ENCODE peak calls at places on chromosomes 16 and 17, in five cellular contexts. T is GM23248; X is central memory CD4-positive, alpha-beta T cell; A is CD4-positive, alpha-beta T cell; N is activated T-cell treated with anti-CD3 and anti-CD28 coated beads, Interleukin-2, amount 50 U/mL, for 4 hours. Z is an unnamed sample.

GRCh38 chr17:38659415-38659814 is 15.3 kb downstream of the EPOP start:
- DNase-seq in X (no peak), T (no peak), A (no peak), N (no peak), Z (no peak)

GRCh38 chr16:80583466-80583865 is 42.7 kb downstream of the DYNLRB2 start:
- DNase-seq in X (no peak), T (peak), A (no peak), N (no peak), Z (peak)

GRCh38 chr16:351804-352520 is 561 bp downstream of the AXIN1 start:
- DNase-seq in N (peak), A (peak), X (no peak), T (peak), Z (peak)

GRCh38 chr17:56798916-56799315 is 34.8 kb downstream of the C17orf67 start:
- DNase-seq in A (no peak), T (peak), N (no peak), X (no peak), Z (peak)

GRCh38 chr17:37039269-37039668 is 90.5 kb downstream of the AATF start:
- DNase-seq in N (no peak), A (no peak), X (no peak), T (no peak), Z (no peak)

GRCh38 chr17:82231562-82232321 is 2.9 kb downstream of the SLC16A3 start:
- DNase-seq in N (no peak), X (no peak), A (no peak), T (peak), Z (no peak)

GRCh38 chr16:86343733-86344585 is 166.4 kb upstream of the FOXF1 start:
- DNase-seq in T (peak), N (no peak), A (no peak), X (no peak), Z (no peak)

GRCh38 chr17:59372138-59372751 is 40.8 kb downstream of the YPEL2 start:
- DNase-seq in A (no peak), N (no peak), X (no peak), T (peak), Z (peak)

GRCh38 chr17:64037802-64038201 is 17.4 kb upstream of the ICAM2 start:
- DNase-seq in A (no peak), X (no peak), N (no peak), T (no peak), Z (no peak)

GRCh38 chr16:57991551-57992059 is 8.9 kb downstream of the ZNF319 start:
- DNase-seq in T (no peak), X (no peak), A (no peak), N (no peak), Z (no peak)

GRCh38 chr17:50918933-50919296 is 52.8 kb upstream of the TOB1 start:
- DNase-seq in T (peak), A (no peak), N (peak), X (no peak), Z (no peak)

GRCh38 chr17:63402808-63403207 is 43.3 kb downstream of the CYB561 start:
- DNase-seq in N (no peak), T (peak), A (no peak), X (no peak), Z (no peak)

GRCh38 chr16:23699100-23699499 is 13.9 kb downstream of the ERN2 start:
- DNase-seq in N (no peak), A (no peak), X (no peak), T (no peak), Z (peak)

GRCh38 chr17:38982858-38983746 is 15.9 kb upstream of the FBXO47 start:
- DNase-seq in N (peak), A (peak), T (peak), X (peak), Z (peak)

GRCh38 chr17:1998426-1998784 is 26.7 kb downstream of the RTN4RL1 start:
- DNase-seq in T (no peak), N (no peak), X (no peak), A (peak), Z (no peak)

GRCh38 chr17:67281053-67281452 is 36.1 kb upstream of the HELZ start:
- DNase-seq in X (no peak), T (no peak), A (no peak), N (no peak), Z (no peak)

GRCh38 chr17:73760186-73760758 is 116.0 kb upstream of the SDK2 start:
- DNase-seq in A (no peak), T (no peak), N (no peak), X (no peak), Z (no peak)

GRCh38 chr16:14378684-14379467 is 251.2 kb downstream of the PARN start:
- DNase-seq in X (no peak), A (no peak), N (no peak), T (peak), Z (no peak)

GRCh38 chr16:88730632-88731607 is 24.6 kb downstream of the CTU2 start:
- DNase-seq in T (no peak), X (no peak), A (no peak), N (no peak), Z (no peak)

GRCh38 chr17:30375661-30376060 is 3.1 kb upstream of the CPD start:
- DNase-seq in N (no peak), T (peak), A (no peak), X (no peak), Z (no peak)

GRCh38 chr16:8916541-8917225 is 34.5 kb downstream of the LITAFD start:
- DNase-seq in X (no peak), A (no peak), N (no peak), T (no peak), Z (no peak)

GRCh38 chr16:4409081-4409932 is 7.1 kb downstream of the CORO7 start:
- DNase-seq in T (peak), X (no peak), N (no peak), A (no peak), Z (peak)

Z was measured in RPMI8226.